ENCODE peak calls at places on chromosomes 11 and 22, in seven cellular contexts. S is NCI-H2081 treated with DMSO at 0.1 percent for 48 hours, G is spleen, C is nephron progenitor cell, Z is neural crest cell, X is KBM-7, I is ELR. T is an unnamed sample.

GRCh38 chr11:2445948-2446551 is 1.2 kb downstream of the KCNQ1 start:
- DNase-seq in S (no peak), G (peak; percentile 80), C (no peak), Z (no peak), X (no peak), I (no peak), T (no peak)

GRCh38 chr11:58047818-58048217 is 17.1 kb downstream of the OR6Q1 start:
- DNase-seq in S (no peak), G (no peak), C (no peak), Z (no peak), X (no peak), I (no peak), T (no peak)

GRCh38 chr11:114159320-114159719 is 99.8 kb downstream of the ZBTB16 start:
- DNase-seq in S (no peak), G (no peak), C (no peak), Z (no peak), X (no peak), I (no peak), T (no peak)

GRCh38 chr11:544817-545166 is 7.5 kb downstream of the LRRC56 start:
- DNase-seq in S (no peak), G (no peak), C (no peak), Z (no peak), X (no peak), I (no peak), T (no peak)

GRCh38 chr22:31089101-31090100 is 8.3 kb downstream of the SMTN start:
- DNase-seq in S (no peak), G (peak; percentile 87), C (peak; percentile 65), Z (peak; percentile 58), X (peak; percentile 54), I (peak; percentile 55), T (no peak)

GRCh38 chr22:24427500-24428164 is at the start of gene ADORA2A:
- DNase-seq in S (no peak), G (peak; percentile 99), C (no peak), Z (no peak), X (no peak), I (no peak), T (no peak)

GRCh38 chr11:73496134-73496533 is 101.8 kb downstream of the FAM168A start:
- DNase-seq in S (no peak), G (no peak), C (no peak), Z (no peak), X (no peak), I (no peak), T (no peak)

GRCh38 chr11:67268036-67268683 is 1.9 kb downstream of the GRK2 start:
- DNase-seq in S (no peak), G (peak; percentile 87), C (no peak), Z (no peak), X (peak; percentile 96), I (no peak), T (no peak)

GRCh38 chr22:33299245-33299956 is 241.2 kb upstream of the SYN3 start:
- DNase-seq in S (no peak), G (peak; percentile 83), C (peak; percentile 36), Z (no peak), X (no peak), I (no peak), T (peak; percentile 5)

GRCh38 chr11:33982661-33983060 is 68.9 kb upstream of the CAPRIN1 start:
- DNase-seq in S (no peak), G (no peak), C (no peak), Z (no peak), X (no peak), I (no peak), T (no peak)

T was measured in Caco-2.